ENCODE peak calls at places on chromosomes 7 and 10, in five cellular contexts. D is NCI-H1105 treated with DMSO at 0.1 percent for 48 hours, K is H9, I is hepatocyte, W is Kasumi-1. B is an unnamed sample.

GRCh38 chr7:133695976-133696531 is 431.1 kb upstream of the LRGUK start:
- DNase-seq in D (no peak), I (no peak), W (no peak), K (no peak), B (no peak)

GRCh38 chr10:73888514-73888913 is 14.2 kb upstream of the CAMK2G start:
- DNase-seq in D (no peak), K (no peak), I (no peak), W (no peak), B (peak; percentile 55)

GRCh38 chr10:62442894-62443674 is 68.9 kb downstream of the ZNF365 start:
- DNase-seq in W (no peak), D (no peak), I (no peak), K (no peak), B (no peak)

GRCh38 chr7:5500056-5500776 is 76.6 kb upstream of the TNRC18 start:
- DNase-seq in I (no peak), W (no peak), K (no peak), D (no peak), B (no peak)

GRCh38 chr7:27375958-27376357 is 133.4 kb downstream of the EVX1 start:
- DNase-seq in D (no peak), W (no peak), I (no peak), K (peak; percentile 49), B (no peak)

GRCh38 chr10:77853256-77853655 is 73.3 kb downstream of the DLG5 start:
- DNase-seq in W (no peak), D (no peak), I (no peak), K (no peak), B (no peak)

GRCh38 chr10:19302117-19302516 is 253.5 kb downstream of the MALRD1 start:
- DNase-seq in W (no peak), I (no peak), D (no peak), K (no peak), B (no peak)

GRCh38 chr10:51176976-51177690 is 102.8 kb downstream of the PRKG1 start:
- DNase-seq in I (no peak), W (peak; percentile 66), K (no peak), D (no peak), B (no peak)

GRCh38 chr10:122990278-122990677 is 10.1 kb downstream of the PSTK start:
- DNase-seq in K (no peak), I (no peak), D (no peak), W (no peak), B (no peak)

GRCh38 chr10:123760648-123761428 is 94.7 kb downstream of the GPR26 start:
- DNase-seq in I (no peak), D (no peak), K (no peak), W (no peak), B (no peak)

GRCh38 chr7:20542594-20542993 is 72.9 kb upstream of the ABCB5 start:
- DNase-seq in W (no peak), D (no peak), I (peak; percentile 11), K (no peak), B (no peak)

GRCh38 chr10:123808873-123809272 is 82.7 kb downstream of the CPXM2 start:
- DNase-seq in W (no peak), I (no peak), D (no peak), K (no peak), B (no peak)

GRCh38 chr7:79282882-79283602 is 170.4 kb downstream of the MAGI2 start:
- DNase-seq in K (no peak), I (no peak), D (no peak), W (no peak), B (no peak)